ENCODE peak calls at places on chromosomes 3 and 15, in ten cellular contexts. One of them, this sample, is unnamed.

GRCh38 chr15:75213212-75213767 is 11.6 kb downstream of the C15orf39 start:
- DNase-seq in foreskin fibroblast: no peak
- DNase-seq in glutamatergic neuron: no peak
- DNase-seq in DMS153: no peak
- DNase-seq in GM18507: no peak
- DNase-seq in ELF-1: no peak
- DNase-seq in stimulated activated CD8-positive, alpha-beta memory T cell treated with anti-CD3 and anti-CD28 coated beads, Interleukin-2, amount 100 ng/mL, for 1 hour: no peak
- DNase-seq in stimulated activated CD4-positive, alpha-beta T cell treated with anti-CD3 and anti-CD28 coated beads, TNF-alpha, amount 100 ng/mL, for 24 hours: no peak
- DNase-seq in RWPE1: no peak
- DNase-seq in heart left ventricle: no peak
- DNase-seq in this sample: no peak

GRCh38 chr15:31169558-31169957 is 68.0 kb upstream of the TRPM1 start:
- DNase-seq in stimulated activated CD4-positive, alpha-beta T cell treated with anti-CD3 and anti-CD28 coated beads, TNF-alpha, amount 100 ng/mL, for 24 hours: no peak
- DNase-seq in stimulated activated CD8-positive, alpha-beta memory T cell treated with anti-CD3 and anti-CD28 coated beads, Interleukin-2, amount 100 ng/mL, for 1 hour: no peak
- DNase-seq in RWPE1: no peak
- DNase-seq in foreskin fibroblast: no peak
- DNase-seq in heart left ventricle: no peak
- DNase-seq in GM18507: no peak
- DNase-seq in glutamatergic neuron: no peak
- DNase-seq in DMS153: no peak
- DNase-seq in ELF-1: no peak
- DNase-seq in this sample: no peak

GRCh38 chr3:162328649-162329048 is 832.0 kb downstream of the OTOL1 start:
- DNase-seq in glutamatergic neuron: no peak
- DNase-seq in ELF-1: no peak
- DNase-seq in DMS153: no peak
- DNase-seq in stimulated activated CD8-positive, alpha-beta memory T cell treated with anti-CD3 and anti-CD28 coated beads, Interleukin-2, amount 100 ng/mL, for 1 hour: no peak
- DNase-seq in RWPE1: no peak
- DNase-seq in heart left ventricle: no peak
- DNase-seq in foreskin fibroblast: no peak
- DNase-seq in stimulated activated CD4-positive, alpha-beta T cell treated with anti-CD3 and anti-CD28 coated beads, TNF-alpha, amount 100 ng/mL, for 24 hours: no peak
- DNase-seq in GM18507: no peak
- DNase-seq in this sample: no peak

GRCh38 chr15:37792351-37792750 is 142.1 kb upstream of the TMCO5A start:
- DNase-seq in RWPE1: no peak
- DNase-seq in stimulated activated CD8-positive, alpha-beta memory T cell treated with anti-CD3 and anti-CD28 coated beads, Interleukin-2, amount 100 ng/mL, for 1 hour: no peak
- DNase-seq in glutamatergic neuron: no peak
- DNase-seq in heart left ventricle: no peak
- DNase-seq in stimulated activated CD4-positive, alpha-beta T cell treated with anti-CD3 and anti-CD28 coated beads, TNF-alpha, amount 100 ng/mL, for 24 hours: no peak
- DNase-seq in DMS153: peak; percentile 6
- DNase-seq in foreskin fibroblast: no peak
- DNase-seq in ELF-1: no peak
- DNase-seq in GM18507: no peak
- DNase-seq in this sample: no peak

GRCh38 chr3:4730734-4731133 is 237.6 kb downstream of the ITPR1 start:
- DNase-seq in stimulated activated CD8-positive, alpha-beta memory T cell treated with anti-CD3 and anti-CD28 coated beads, Interleukin-2, amount 100 ng/mL, for 1 hour: no peak
- DNase-seq in heart left ventricle: peak; percentile 49
- DNase-seq in foreskin fibroblast: no peak
- DNase-seq in DMS153: no peak
- DNase-seq in glutamatergic neuron: no peak
- DNase-seq in stimulated activated CD4-positive, alpha-beta T cell treated with anti-CD3 and anti-CD28 coated beads, TNF-alpha, amount 100 ng/mL, for 24 hours: no peak
- DNase-seq in RWPE1: no peak
- DNase-seq in ELF-1: no peak
- DNase-seq in GM18507: no peak
- DNase-seq in this sample: no peak

GRCh38 chr3:172270767-172271166 is 177.5 kb downstream of the GHSR start:
- DNase-seq in DMS153: no peak
- DNase-seq in ELF-1: no peak
- DNase-seq in RWPE1: no peak
- DNase-seq in GM18507: peak; percentile 15
- DNase-seq in heart left ventricle: no peak
- DNase-seq in stimulated activated CD8-positive, alpha-beta memory T cell treated with anti-CD3 and anti-CD28 coated beads, Interleukin-2, amount 100 ng/mL, for 1 hour: no peak
- DNase-seq in glutamatergic neuron: no peak
- DNase-seq in stimulated activated CD4-positive, alpha-beta T cell treated with anti-CD3 and anti-CD28 coated beads, TNF-alpha, amount 100 ng/mL, for 24 hours: no peak
- DNase-seq in foreskin fibroblast: no peak
- DNase-seq in this sample: no peak

GRCh38 chr3:42852443-42852842 is 23.2 kb downstream of the CYP8B1 start:
- DNase-seq in foreskin fibroblast: no peak
- DNase-seq in GM18507: no peak
- DNase-seq in RWPE1: no peak
- DNase-seq in DMS153: no peak
- DNase-seq in heart left ventricle: no peak
- DNase-seq in stimulated activated CD8-positive, alpha-beta memory T cell treated with anti-CD3 and anti-CD28 coated beads, Interleukin-2, amount 100 ng/mL, for 1 hour: no peak
- DNase-seq in ELF-1: no peak
- DNase-seq in stimulated activated CD4-positive, alpha-beta T cell treated with anti-CD3 and anti-CD28 coated beads, TNF-alpha, amount 100 ng/mL, for 24 hours: no peak
- DNase-seq in glutamatergic neuron: no peak
- DNase-seq in this sample: peak; percentile 44

GRCh38 chr3:172629470-172629869 is 81.4 kb downstream of the NCEH1 start:
- DNase-seq in GM18507: no peak
- DNase-seq in glutamatergic neuron: no peak
- DNase-seq in ELF-1: no peak
- DNase-seq in RWPE1: no peak
- DNase-seq in DMS153: no peak
- DNase-seq in stimulated activated CD8-positive, alpha-beta memory T cell treated with anti-CD3 and anti-CD28 coated beads, Interleukin-2, amount 100 ng/mL, for 1 hour: no peak
- DNase-seq in heart left ventricle: no peak
- DNase-seq in foreskin fibroblast: no peak
- DNase-seq in stimulated activated CD4-positive, alpha-beta T cell treated with anti-CD3 and anti-CD28 coated beads, TNF-alpha, amount 100 ng/mL, for 24 hours: no peak
- DNase-seq in this sample: no peak

GRCh38 chr3:139975592-139976360 is 40.8 kb downstream of the CLSTN2 start:
- DNase-seq in RWPE1: no peak
- DNase-seq in DMS153: no peak
- DNase-seq in ELF-1: no peak
- DNase-seq in glutamatergic neuron: no peak
- DNase-seq in GM18507: no peak
- DNase-seq in foreskin fibroblast: no peak
- DNase-seq in heart left ventricle: peak; percentile 59
- DNase-seq in stimulated activated CD8-positive, alpha-beta memory T cell treated with anti-CD3 and anti-CD28 coated beads, Interleukin-2, amount 100 ng/mL, for 1 hour: no peak
- DNase-seq in stimulated activated CD4-positive, alpha-beta T cell treated with anti-CD3 and anti-CD28 coated beads, TNF-alpha, amount 100 ng/mL, for 24 hours: no peak
- DNase-seq in this sample: no peak

GRCh38 chr3:144760831-144761230 is 789.2 kb downstream of the DIPK2A start:
- DNase-seq in DMS153: no peak
- DNase-seq in foreskin fibroblast: no peak
- DNase-seq in stimulated activated CD4-positive, alpha-beta T cell treated with anti-CD3 and anti-CD28 coated beads, TNF-alpha, amount 100 ng/mL, for 24 hours: no peak
- DNase-seq in RWPE1: no peak
- DNase-seq in stimulated activated CD8-positive, alpha-beta memory T cell treated with anti-CD3 and anti-CD28 coated beads, Interleukin-2, amount 100 ng/mL, for 1 hour: no peak
- DNase-seq in heart left ventricle: no peak
- DNase-seq in glutamatergic neuron: no peak
- DNase-seq in ELF-1: no peak
- DNase-seq in GM18507: no peak
- DNase-seq in this sample: no peak

GRCh38 chr3:11407644-11408043 is 135.4 kb downstream of the ATG7 start:
- DNase-seq in GM18507: no peak
- DNase-seq in stimulated activated CD4-positive, alpha-beta T cell treated with anti-CD3 and anti-CD28 coated beads, TNF-alpha, amount 100 ng/mL, for 24 hours: no peak
- DNase-seq in heart left ventricle: no peak
- DNase-seq in ELF-1: peak; percentile 11
- DNase-seq in foreskin fibroblast: no peak
- DNase-seq in glutamatergic neuron: no peak
- DNase-seq in RWPE1: no peak
- DNase-seq in stimulated activated CD8-positive, alpha-beta memory T cell treated with anti-CD3 and anti-CD28 coated beads, Interleukin-2, amount 100 ng/mL, for 1 hour: no peak
- DNase-seq in DMS153: no peak
- DNase-seq in this sample: no peak

GRCh38 chr3:138726966-138727365 is 107.8 kb downstream of the PIK3CB start:
- DNase-seq in heart left ventricle: no peak
- DNase-seq in foreskin fibroblast: peak; percentile 16
- DNase-seq in stimulated activated CD8-positive, alpha-beta memory T cell treated with anti-CD3 and anti-CD28 coated beads, Interleukin-2, amount 100 ng/mL, for 1 hour: no peak
- DNase-seq in RWPE1: no peak
- DNase-seq in DMS153: no peak
- DNase-seq in GM18507: no peak
- DNase-seq in glutamatergic neuron: no peak
- DNase-seq in stimulated activated CD4-positive, alpha-beta T cell treated with anti-CD3 and anti-CD28 coated beads, TNF-alpha, amount 100 ng/mL, for 24 hours: no peak
- DNase-seq in ELF-1: no peak
- DNase-seq in this sample: no peak

GRCh38 chr3:53715815-53716483 is 130.3 kb downstream of the CHDH start:
- DNase-seq in stimulated activated CD4-positive, alpha-beta T cell treated with anti-CD3 and anti-CD28 coated beads, TNF-alpha, amount 100 ng/mL, for 24 hours: no peak
- DNase-seq in foreskin fibroblast: no peak
- DNase-seq in DMS153: no peak
- DNase-seq in heart left ventricle: no peak
- DNase-seq in ELF-1: no peak
- DNase-seq in glutamatergic neuron: no peak
- DNase-seq in stimulated activated CD8-positive, alpha-beta memory T cell treated with anti-CD3 and anti-CD28 coated beads, Interleukin-2, amount 100 ng/mL, for 1 hour: no peak
- DNase-seq in GM18507: no peak
- DNase-seq in RWPE1: no peak
- DNase-seq in this sample: no peak

GRCh38 chr3:49666592-49666991 is 7.6 kb upstream of the APEH start:
- DNase-seq in ELF-1: no peak
- DNase-seq in foreskin fibroblast: no peak
- DNase-seq in RWPE1: no peak
- DNase-seq in glutamatergic neuron: no peak
- DNase-seq in stimulated activated CD8-positive, alpha-beta memory T cell treated with anti-CD3 and anti-CD28 coated beads, Interleukin-2, amount 100 ng/mL, for 1 hour: no peak
- DNase-seq in GM18507: no peak
- DNase-seq in stimulated activated CD4-positive, alpha-beta T cell treated with anti-CD3 and anti-CD28 coated beads, TNF-alpha, amount 100 ng/mL, for 24 hours: no peak
- DNase-seq in DMS153: no peak
- DNase-seq in heart left ventricle: no peak
- DNase-seq in this sample: peak; percentile 43

GRCh38 chr3:126945171-126945721 is 37.7 kb upstream of the PLXNA1 start:
- DNase-seq in ELF-1: no peak
- DNase-seq in heart left ventricle: no peak
- DNase-seq in glutamatergic neuron: peak; percentile 5
- DNase-seq in GM18507: no peak
- DNase-seq in DMS153: no peak
- DNase-seq in foreskin fibroblast: no peak
- DNase-seq in stimulated activated CD8-positive, alpha-beta memory T cell treated with anti-CD3 and anti-CD28 coated beads, Interleukin-2, amount 100 ng/mL, for 1 hour: no peak
- DNase-seq in stimulated activated CD4-positive, alpha-beta T cell treated with anti-CD3 and anti-CD28 coated beads, TNF-alpha, amount 100 ng/mL, for 24 hours: no peak
- DNase-seq in RWPE1: no peak
- DNase-seq in this sample: no peak

GRCh38 chr3:157166115-157166514 is 6.2 kb upstream of the CCNL1 start:
- DNase-seq in DMS153: no peak
- DNase-seq in stimulated activated CD8-positive, alpha-beta memory T cell treated with anti-CD3 and anti-CD28 coated beads, Interleukin-2, amount 100 ng/mL, for 1 hour: no peak
- DNase-seq in GM18507: no peak
- DNase-seq in ELF-1: no peak
- DNase-seq in stimulated activated CD4-positive, alpha-beta T cell treated with anti-CD3 and anti-CD28 coated beads, TNF-alpha, amount 100 ng/mL, for 24 hours: no peak
- DNase-seq in glutamatergic neuron: no peak
- DNase-seq in RWPE1: no peak
- DNase-seq in heart left ventricle: no peak
- DNase-seq in foreskin fibroblast: no peak
- DNase-seq in this sample: no peak

GRCh38 chr3:140942221-140943104 is 827 bp downstream of the SLC25A36 start:
- DNase-seq in DMS153: no peak
- DNase-seq in GM18507: peak; percentile 33
- DNase-seq in stimulated activated CD4-positive, alpha-beta T cell treated with anti-CD3 and anti-CD28 coated beads, TNF-alpha, amount 100 ng/mL, for 24 hours: peak; percentile 2
- DNase-seq in heart left ventricle: peak; percentile 65
- DNase-seq in foreskin fibroblast: peak; percentile 45
- DNase-seq in glutamatergic neuron: peak; percentile 78
- DNase-seq in ELF-1: peak; percentile 88
- DNase-seq in stimulated activated CD8-positive, alpha-beta memory T cell treated with anti-CD3 and anti-CD28 coated beads, Interleukin-2, amount 100 ng/mL, for 1 hour: no peak
- DNase-seq in RWPE1: peak; percentile 44
- DNase-seq in this sample: peak; percentile 93

GRCh38 chr3:156630081-156630772 is 44.2 kb upstream of the TIPARP start:
- DNase-seq in DMS153: peak; percentile 77
- DNase-seq in ELF-1: no peak
- DNase-seq in RWPE1: peak; percentile 87
- DNase-seq in GM18507: no peak
- DNase-seq in stimulated activated CD8-positive, alpha-beta memory T cell treated with anti-CD3 and anti-CD28 coated beads, Interleukin-2, amount 100 ng/mL, for 1 hour: no peak
- DNase-seq in heart left ventricle: no peak
- DNase-seq in stimulated activated CD4-positive, alpha-beta T cell treated with anti-CD3 and anti-CD28 coated beads, TNF-alpha, amount 100 ng/mL, for 24 hours: no peak
- DNase-seq in glutamatergic neuron: no peak
- DNase-seq in foreskin fibroblast: no peak
- DNase-seq in this sample: peak; percentile 87

GRCh38 chr3:190617185-190617584 is 103.3 kb downstream of the IL1RAP start:
- DNase-seq in foreskin fibroblast: no peak
- DNase-seq in DMS153: no peak
- DNase-seq in RWPE1: peak; percentile 3
- DNase-seq in GM18507: no peak
- DNase-seq in heart left ventricle: no peak
- DNase-seq in glutamatergic neuron: no peak
- DNase-seq in stimulated activated CD8-positive, alpha-beta memory T cell treated with anti-CD3 and anti-CD28 coated beads, Interleukin-2, amount 100 ng/mL, for 1 hour: no peak
- DNase-seq in ELF-1: no peak
- DNase-seq in stimulated activated CD4-positive, alpha-beta T cell treated with anti-CD3 and anti-CD28 coated beads, TNF-alpha, amount 100 ng/mL, for 24 hours: no peak
- DNase-seq in this sample: peak; percentile 91

GRCh38 chr3:120558784-120559227 is 37.3 kb upstream of the NDUFB4 start:
- DNase-seq in GM18507: peak; percentile 71
- DNase-seq in stimulated activated CD4-positive, alpha-beta T cell treated with anti-CD3 and anti-CD28 coated beads, TNF-alpha, amount 100 ng/mL, for 24 hours: peak; percentile 65
- DNase-seq in ELF-1: peak; percentile 93
- DNase-seq in RWPE1: peak; percentile 78
- DNase-seq in stimulated activated CD8-positive, alpha-beta memory T cell treated with anti-CD3 and anti-CD28 coated beads, Interleukin-2, amount 100 ng/mL, for 1 hour: peak; percentile 74
- DNase-seq in foreskin fibroblast: peak; percentile 78
- DNase-seq in heart left ventricle: peak; percentile 88
- DNase-seq in DMS153: peak; percentile 72
- DNase-seq in glutamatergic neuron: peak; percentile 90
- DNase-seq in this sample: peak; percentile 97

GRCh38 chr3:116085456-116085855 is 359.8 kb downstream of the LSAMP start:
- DNase-seq in DMS153: no peak
- DNase-seq in foreskin fibroblast: peak; percentile 26
- DNase-seq in heart left ventricle: no peak
- DNase-seq in ELF-1: no peak
- DNase-seq in glutamatergic neuron: no peak
- DNase-seq in GM18507: no peak
- DNase-seq in RWPE1: no peak
- DNase-seq in stimulated activated CD4-positive, alpha-beta T cell treated with anti-CD3 and anti-CD28 coated beads, TNF-alpha, amount 100 ng/mL, for 24 hours: no peak
- DNase-seq in stimulated activated CD8-positive, alpha-beta memory T cell treated with anti-CD3 and anti-CD28 coated beads, Interleukin-2, amount 100 ng/mL, for 1 hour: no peak
- DNase-seq in this sample: no peak

This sample was measured in left kidney.